ENCODE peak calls at places on chromosomes 5 and 9, in seven cellular contexts. One of them, this sample, is unnamed.

GRCh38 chr9:4861736-4862451 is 69.2 kb downstream of the RCL1 start:
- DNase-seq in AG04449: no peak
- DNase-seq in fibroblast of mammary gland: no peak
- DNase-seq in heart left ventricle: no peak
- DNase-seq in astrocyte of the spinal cord: no peak
- DNase-seq in heart right ventricle: no peak
- DNase-seq in A549: no peak
- DNase-seq in this sample: no peak

GRCh38 chr9:69324549-69325401 is at the start of gene ENTREP1:
- DNase-seq in astrocyte of the spinal cord: peak
- DNase-seq in heart right ventricle: peak
- DNase-seq in fibroblast of mammary gland: peak
- DNase-seq in AG04449: no peak
- DNase-seq in heart left ventricle: peak
- DNase-seq in A549: peak
- DNase-seq in this sample: peak

GRCh38 chr5:121979691-121980090 is 17.9 kb downstream of the SRFBP1 start:
- DNase-seq in astrocyte of the spinal cord: no peak
- DNase-seq in heart left ventricle: no peak
- DNase-seq in heart right ventricle: no peak
- DNase-seq in fibroblast of mammary gland: no peak
- DNase-seq in AG04449: no peak
- DNase-seq in A549: no peak
- DNase-seq in this sample: no peak

GRCh38 chr5:115558388-115558956 is 13.9 kb upstream of the FEM1C start:
- DNase-seq in astrocyte of the spinal cord: no peak
- DNase-seq in fibroblast of mammary gland: peak
- DNase-seq in heart left ventricle: no peak
- DNase-seq in AG04449: no peak
- DNase-seq in heart right ventricle: no peak
- DNase-seq in A549: no peak
- DNase-seq in this sample: peak

GRCh38 chr5:139660916-139661814 is 13.0 kb downstream of the CXXC5 start:
- DNase-seq in heart left ventricle: peak
- DNase-seq in heart right ventricle: peak
- DNase-seq in fibroblast of mammary gland: peak
- DNase-seq in astrocyte of the spinal cord: peak
- DNase-seq in AG04449: no peak
- DNase-seq in A549: no peak
- DNase-seq in this sample: peak

GRCh38 chr5:113273949-113274348 is 160.8 kb downstream of the TSSK1B start:
- DNase-seq in heart left ventricle: no peak
- DNase-seq in heart right ventricle: no peak
- DNase-seq in AG04449: no peak
- DNase-seq in astrocyte of the spinal cord: no peak
- DNase-seq in A549: no peak
- DNase-seq in fibroblast of mammary gland: no peak
- DNase-seq in this sample: no peak

GRCh38 chr5:135308245-135308644 is 90.8 kb downstream of the MACROH2A1 start:
- DNase-seq in A549: no peak
- DNase-seq in heart right ventricle: no peak
- DNase-seq in heart left ventricle: no peak
- DNase-seq in AG04449: no peak
- DNase-seq in fibroblast of mammary gland: peak
- DNase-seq in astrocyte of the spinal cord: peak
- DNase-seq in this sample: peak

GRCh38 chr9:111854799-111855198 is 41.8 kb upstream of the UGCG start:
- DNase-seq in astrocyte of the spinal cord: no peak
- DNase-seq in heart right ventricle: no peak
- DNase-seq in fibroblast of mammary gland: peak
- DNase-seq in heart left ventricle: no peak
- DNase-seq in AG04449: no peak
- DNase-seq in A549: no peak
- DNase-seq in this sample: peak

GRCh38 chr5:149170292-149170691 is 29.0 kb downstream of the ABLIM3 start:
- DNase-seq in astrocyte of the spinal cord: peak
- DNase-seq in heart left ventricle: peak
- DNase-seq in A549: no peak
- DNase-seq in heart right ventricle: no peak
- DNase-seq in AG04449: no peak
- DNase-seq in fibroblast of mammary gland: peak
- DNase-seq in this sample: peak

GRCh38 chr5:55625603-55625875 is 86.6 kb downstream of the SLC38A9 start:
- DNase-seq in astrocyte of the spinal cord: no peak
- DNase-seq in heart left ventricle: no peak
- DNase-seq in A549: no peak
- DNase-seq in AG04449: no peak
- DNase-seq in fibroblast of mammary gland: no peak
- DNase-seq in heart right ventricle: no peak
- DNase-seq in this sample: no peak

GRCh38 chr5:126884269-126884819 is 107.4 kb downstream of the LMNB1 start:
- DNase-seq in A549: no peak
- DNase-seq in fibroblast of mammary gland: peak
- DNase-seq in heart right ventricle: no peak
- DNase-seq in heart left ventricle: no peak
- DNase-seq in astrocyte of the spinal cord: peak
- DNase-seq in AG04449: peak
- DNase-seq in this sample: peak

GRCh38 chr5:78538240-78538850 is 110.2 kb downstream of the LHFPL2 start:
- DNase-seq in heart right ventricle: no peak
- DNase-seq in heart left ventricle: no peak
- DNase-seq in AG04449: no peak
- DNase-seq in fibroblast of mammary gland: no peak
- DNase-seq in A549: no peak
- DNase-seq in astrocyte of the spinal cord: no peak
- DNase-seq in this sample: no peak

GRCh38 chr9:106075991-106076390 is 381.6 kb downstream of the TMEM38B start:
- DNase-seq in heart left ventricle: no peak
- DNase-seq in fibroblast of mammary gland: peak
- DNase-seq in A549: no peak
- DNase-seq in heart right ventricle: no peak
- DNase-seq in AG04449: peak
- DNase-seq in astrocyte of the spinal cord: peak
- DNase-seq in this sample: peak

GRCh38 chr9:129323999-129324553 is 146.0 kb upstream of the IER5L start:
- DNase-seq in heart left ventricle: no peak
- DNase-seq in heart right ventricle: no peak
- DNase-seq in A549: no peak
- DNase-seq in fibroblast of mammary gland: no peak
- DNase-seq in astrocyte of the spinal cord: no peak
- DNase-seq in AG04449: no peak
- DNase-seq in this sample: no peak

DNA sequence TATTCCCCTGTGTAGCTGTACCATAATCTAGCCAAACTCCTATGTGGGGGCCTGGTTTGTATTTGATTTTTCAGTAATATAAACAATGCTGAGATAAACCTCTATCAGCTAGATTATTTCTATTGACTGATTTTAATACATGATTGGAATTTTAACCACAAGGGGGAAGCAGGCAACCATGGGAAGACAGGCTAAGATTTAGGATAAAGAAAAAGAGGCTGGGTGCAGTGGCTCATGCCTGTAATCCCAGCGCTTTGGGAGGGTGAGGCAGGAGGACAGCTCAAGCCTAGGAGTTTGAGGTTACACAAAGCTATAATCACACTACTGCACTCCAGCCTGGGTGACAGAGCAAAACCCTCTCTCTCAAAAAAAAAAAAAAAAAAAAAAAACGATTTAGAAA is 18.1 kb upstream of the GPX3 start:
- DNase-seq in fibroblast of mammary gland: peak
- DNase-seq in A549: peak
- DNase-seq in AG04449: no peak
- DNase-seq in heart right ventricle: no peak
- DNase-seq in heart left ventricle: no peak
- DNase-seq in astrocyte of the spinal cord: peak
- DNase-seq in this sample: peak
- TF ChIP-seq CTCF in fibroblast of mammary gland: peak
- TF ChIP-seq CTCF in A549: peak
- TF ChIP-seq CTCF in AG04449: peak
- TF ChIP-seq CTCF in heart right ventricle: peak
- TF ChIP-seq CTCF in heart left ventricle: peak
- TF ChIP-seq CTCF in astrocyte of the spinal cord: peak
- TF ChIP-seq CTCF in this sample: peak

GRCh38 chr5:3122216-3122615 is 370.7 kb upstream of the IRX2 start:
- DNase-seq in AG04449: no peak
- DNase-seq in heart left ventricle: no peak
- DNase-seq in A549: no peak
- DNase-seq in astrocyte of the spinal cord: no peak
- DNase-seq in fibroblast of mammary gland: no peak
- DNase-seq in heart right ventricle: no peak
- DNase-seq in this sample: no peak

GRCh38 chr5:3124410-3124809 is 372.9 kb upstream of the IRX2 start:
- DNase-seq in astrocyte of the spinal cord: no peak
- DNase-seq in fibroblast of mammary gland: no peak
- DNase-seq in heart right ventricle: no peak
- DNase-seq in AG04449: no peak
- DNase-seq in heart left ventricle: no peak
- DNase-seq in A549: no peak
- DNase-seq in this sample: no peak

GRCh38 chr5:3121813-3122212 is 370.3 kb upstream of the IRX2 start:
- DNase-seq in astrocyte of the spinal cord: no peak
- DNase-seq in heart left ventricle: no peak
- DNase-seq in heart right ventricle: no peak
- DNase-seq in fibroblast of mammary gland: no peak
- DNase-seq in A549: no peak
- DNase-seq in AG04449: no peak
- DNase-seq in this sample: no peak

GRCh38 chr5:3123763-3124157 is 372.3 kb upstream of the IRX2 start:
- DNase-seq in fibroblast of mammary gland: no peak
- DNase-seq in AG04449: no peak
- DNase-seq in heart left ventricle: no peak
- DNase-seq in astrocyte of the spinal cord: no peak
- DNase-seq in A549: no peak
- DNase-seq in heart right ventricle: no peak
- DNase-seq in this sample: no peak

DNA sequence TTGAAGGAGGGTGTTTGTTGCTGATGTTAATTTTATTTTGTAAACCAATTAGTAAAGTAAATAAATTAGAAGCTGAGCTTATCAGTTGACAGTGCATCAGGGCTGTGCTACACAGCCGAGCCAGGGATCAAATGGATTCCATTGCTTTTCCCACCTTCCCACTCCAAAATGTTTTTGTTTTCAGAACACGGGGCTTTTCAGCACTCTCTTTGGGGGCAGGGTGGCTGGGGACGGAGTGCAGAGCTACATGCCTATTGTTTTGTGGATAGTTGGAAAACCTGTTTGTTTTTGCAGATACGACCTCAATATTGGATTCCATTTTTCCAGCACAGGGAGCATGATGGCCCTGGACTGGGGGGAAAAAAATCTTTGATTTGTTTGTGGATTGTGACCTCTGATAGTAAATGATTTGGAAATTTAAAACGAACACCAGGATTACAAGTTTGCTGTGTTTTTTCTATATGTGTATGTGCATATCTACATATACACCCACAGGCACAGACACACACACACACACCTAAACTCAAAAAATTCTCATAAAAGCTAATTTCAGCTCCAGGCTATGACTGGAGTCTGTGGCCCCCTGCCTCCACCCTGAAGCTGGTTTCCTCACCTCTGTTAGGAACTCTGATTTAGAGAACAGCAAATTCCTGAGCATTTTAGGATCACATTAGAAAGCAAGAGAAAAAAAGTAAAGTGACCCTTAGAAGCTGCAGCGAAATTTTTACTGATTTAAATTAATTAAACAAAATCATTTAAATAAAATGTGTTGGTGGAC is 371.7 kb upstream of the IRX2 start:
- DNase-seq in astrocyte of the spinal cord: no peak
- DNase-seq in heart left ventricle: no peak
- DNase-seq in A549: no peak
- DNase-seq in heart right ventricle: no peak
- DNase-seq in AG04449: no peak
- DNase-seq in fibroblast of mammary gland: no peak
- DNase-seq in this sample: no peak
- H3K4me3 ChIP-seq in astrocyte of the spinal cord: no peak
- H3K4me3 ChIP-seq in heart left ventricle: no peak
- H3K4me3 ChIP-seq in A549: no peak
- H3K4me3 ChIP-seq in heart right ventricle: no peak
- H3K4me3 ChIP-seq in AG04449: no peak
- H3K4me3 ChIP-seq in fibroblast of mammary gland: no peak
- H3K4me3 ChIP-seq in this sample: no peak

DNA sequence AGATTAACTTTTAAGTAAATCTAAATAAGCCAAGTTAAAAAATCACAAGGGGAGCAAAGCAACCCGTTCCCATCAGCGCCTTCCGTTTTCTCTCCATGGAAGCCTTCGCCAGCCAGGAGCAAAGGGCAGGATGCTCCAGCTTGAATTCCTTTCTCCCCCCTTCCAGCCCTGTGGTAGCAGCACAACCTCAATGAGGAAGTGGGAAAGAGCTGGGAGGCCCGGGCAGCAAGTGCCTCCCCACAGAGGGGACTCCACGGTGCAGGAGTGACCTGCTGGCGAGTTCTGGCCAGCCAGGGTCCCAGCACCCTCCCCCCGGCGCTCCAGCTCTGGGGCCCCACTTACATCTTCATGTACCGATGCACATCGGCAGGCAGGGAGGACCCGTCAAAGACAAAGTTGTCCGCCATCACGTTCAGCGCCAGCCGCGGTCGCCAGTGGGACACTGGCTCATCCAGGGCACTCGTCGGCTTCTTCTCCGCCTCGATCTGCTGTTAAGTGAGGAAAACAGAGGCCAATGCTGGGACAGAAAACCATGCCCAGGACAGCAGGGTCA is 6.3 kb downstream of the CLPTM1L start:
- DNase-seq in A549: no peak
- DNase-seq in astrocyte of the spinal cord: no peak
- DNase-seq in heart left ventricle: no peak
- DNase-seq in heart right ventricle: no peak
- DNase-seq in AG04449: no peak
- DNase-seq in fibroblast of mammary gland: no peak
- DNase-seq in this sample: no peak
- TF ChIP-seq CTCF in A549: no peak
- TF ChIP-seq CTCF in astrocyte of the spinal cord: no peak
- TF ChIP-seq CTCF in heart left ventricle: no peak
- TF ChIP-seq CTCF in heart right ventricle: no peak
- TF ChIP-seq CTCF in AG04449: no peak
- TF ChIP-seq CTCF in fibroblast of mammary gland: no peak
- TF ChIP-seq CTCF in this sample: no peak

DNA sequence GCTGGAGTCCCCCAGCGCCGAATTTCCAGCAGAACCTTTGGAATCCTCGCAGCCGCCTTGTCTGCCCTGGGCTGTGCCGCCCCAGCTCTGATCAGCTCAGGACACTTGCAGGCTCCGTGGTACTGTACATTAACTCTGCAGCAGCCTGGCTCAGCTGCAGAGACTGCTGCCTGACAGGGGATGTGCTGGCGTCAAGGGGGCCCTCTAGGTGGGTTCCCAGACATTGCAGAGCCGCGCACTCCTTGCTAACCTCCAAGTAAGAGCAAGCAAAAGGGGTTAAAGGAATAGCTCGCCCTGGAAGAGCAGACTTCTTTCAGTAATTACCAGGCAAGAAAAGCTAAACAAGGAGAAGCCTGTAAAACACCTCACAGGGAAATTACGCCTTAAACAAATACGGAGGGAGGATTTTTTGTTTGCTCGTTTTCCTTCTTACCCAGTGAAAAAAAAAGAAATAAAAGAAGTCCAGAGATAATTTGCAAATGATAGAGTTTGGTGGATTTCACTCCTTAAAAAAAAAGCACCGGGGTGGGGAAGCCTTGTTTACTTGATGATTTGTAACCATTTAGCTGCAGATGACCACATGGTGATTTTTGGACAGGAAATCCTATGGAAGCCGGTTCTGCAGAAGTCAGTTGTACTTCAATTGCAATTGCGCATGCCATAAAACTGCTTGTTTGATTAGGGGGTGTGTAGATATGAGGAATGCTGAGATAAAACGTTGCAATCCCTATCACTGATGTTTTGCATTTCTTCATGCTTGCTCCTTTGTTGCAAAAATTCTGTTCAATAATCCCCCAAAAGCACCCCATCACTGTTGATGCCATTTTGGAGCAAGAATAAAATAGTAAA is 305.8 kb downstream of the PDE4D start:
- DNase-seq in A549: peak
- DNase-seq in astrocyte of the spinal cord: peak
- DNase-seq in heart right ventricle: peak
- DNase-seq in AG04449: no peak
- DNase-seq in heart left ventricle: peak
- DNase-seq in fibroblast of mammary gland: peak
- DNase-seq in this sample: peak
- H3K4me3 ChIP-seq in A549: peak
- H3K4me3 ChIP-seq in astrocyte of the spinal cord: peak
- H3K4me3 ChIP-seq in heart right ventricle: peak
- H3K4me3 ChIP-seq in AG04449: peak
- H3K4me3 ChIP-seq in heart left ventricle: no peak
- H3K4me3 ChIP-seq in fibroblast of mammary gland: peak
- H3K4me3 ChIP-seq in this sample: peak

This sample was measured in cardiac fibroblast.